ENCODE peak calls at places on chromosomes 2 and 18, in seven cellular contexts. B is transverse colon, N is A549, G is H1, W is ovary, E is upper lobe of left lung, P is sigmoid colon. K is an unnamed sample.

GRCh38 chr18:59354731-59355130 is 4.3 kb downstream of the LMAN1 start:
- DNase-seq in W (no peak), P (no peak), B (no peak), E (no peak), G (no peak), N (no peak), K (no peak)

GRCh38 chr2:41941831-41942230 is 106.0 kb upstream of the PKDCC start:
- DNase-seq in B (no peak), E (no peak), W (no peak), G (no peak), P (no peak), N (no peak), K (no peak)

GRCh38 chr2:174166261-174166660 is 82.1 kb downstream of the OLA1 start:
- DNase-seq in E (no peak), B (no peak), G (no peak), W (no peak), N (no peak), P (no peak), K (no peak)

GRCh38 chr18:64791211-64791610 is 642.3 kb upstream of the LINC00305 start:
- DNase-seq in B (no peak), G (no peak), N (no peak), P (no peak), W (no peak), E (no peak), K (no peak)

GRCh38 chr2:149017116-149017985 is 21.1 kb upstream of the LYPD6B start:
- DNase-seq in E (no peak), P (peak; percentile 82), N (peak; percentile 49), B (peak; percentile 83), G (peak; percentile 89), W (peak; percentile 73), K (peak; percentile 71)

GRCh38 chr18:30465131-30465530 is 577.4 kb downstream of the DSC3 start:
- DNase-seq in B (no peak), G (no peak), N (no peak), P (no peak), E (no peak), W (no peak), K (peak; percentile 6)

GRCh38 chr2:207257291-207258190 is 91.8 kb upstream of the KLF7 start:
- DNase-seq in E (no peak), W (no peak), P (no peak), N (no peak), B (no peak), G (no peak), K (no peak)

GRCh38 chr18:25592804-25593360 is 240.9 kb upstream of the ZNF521 start:
- DNase-seq in P (no peak), G (no peak), N (no peak), W (no peak), B (no peak), E (no peak), K (no peak)

GRCh38 chr18:48827321-48828200 is 123.2 kb downstream of the SMAD7 start:
- DNase-seq in G (peak; percentile 62), E (no peak), B (no peak), W (no peak), P (peak; percentile 61), N (no peak), K (no peak)

GRCh38 chr18:36828630-36829361 is at the start of the genes KIAA1328 and TPGS2:
- DNase-seq in N (peak; percentile 71), B (peak; percentile 87), W (peak; percentile 87), G (peak; percentile 90), E (peak; percentile 98), P (peak; percentile 90), K (peak; percentile 71)

DNA sequence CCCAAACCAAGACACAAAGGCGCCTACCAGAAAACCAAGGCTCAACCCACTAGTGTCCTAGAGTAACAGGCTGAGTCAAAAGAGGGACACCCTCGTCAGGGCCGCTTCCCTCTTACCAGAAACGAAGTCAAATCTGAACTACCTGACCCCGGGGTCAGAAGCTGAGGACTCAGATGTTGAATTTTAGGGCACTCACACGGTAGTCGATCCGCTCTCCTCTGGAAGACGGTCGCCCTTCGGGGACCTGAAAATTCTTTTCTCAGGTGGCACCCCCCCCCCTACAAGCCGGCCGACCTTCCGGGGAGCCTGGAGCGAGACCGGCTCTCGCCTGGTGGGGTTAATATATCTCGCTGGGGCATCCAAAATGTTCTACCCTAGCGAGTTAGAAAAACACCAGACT is 121.1 kb upstream of the KCNJ3 start:
- DNase-seq in P (no peak), G (no peak), E (peak; percentile 25), N (no peak), B (no peak), W (no peak), K (no peak)
- H3K4me1 ChIP-seq in P (no peaks in the 10 kb centered on the region), G (peaks cover 2% of the 10 kb centered on the region), E (no peaks in the 10 kb centered on the region), N (no peaks in the 10 kb centered on the region), B (no peaks in the 10 kb centered on the region), W (no peaks in the 10 kb centered on the region), K (no peaks in the 10 kb centered on the region)

DNA sequence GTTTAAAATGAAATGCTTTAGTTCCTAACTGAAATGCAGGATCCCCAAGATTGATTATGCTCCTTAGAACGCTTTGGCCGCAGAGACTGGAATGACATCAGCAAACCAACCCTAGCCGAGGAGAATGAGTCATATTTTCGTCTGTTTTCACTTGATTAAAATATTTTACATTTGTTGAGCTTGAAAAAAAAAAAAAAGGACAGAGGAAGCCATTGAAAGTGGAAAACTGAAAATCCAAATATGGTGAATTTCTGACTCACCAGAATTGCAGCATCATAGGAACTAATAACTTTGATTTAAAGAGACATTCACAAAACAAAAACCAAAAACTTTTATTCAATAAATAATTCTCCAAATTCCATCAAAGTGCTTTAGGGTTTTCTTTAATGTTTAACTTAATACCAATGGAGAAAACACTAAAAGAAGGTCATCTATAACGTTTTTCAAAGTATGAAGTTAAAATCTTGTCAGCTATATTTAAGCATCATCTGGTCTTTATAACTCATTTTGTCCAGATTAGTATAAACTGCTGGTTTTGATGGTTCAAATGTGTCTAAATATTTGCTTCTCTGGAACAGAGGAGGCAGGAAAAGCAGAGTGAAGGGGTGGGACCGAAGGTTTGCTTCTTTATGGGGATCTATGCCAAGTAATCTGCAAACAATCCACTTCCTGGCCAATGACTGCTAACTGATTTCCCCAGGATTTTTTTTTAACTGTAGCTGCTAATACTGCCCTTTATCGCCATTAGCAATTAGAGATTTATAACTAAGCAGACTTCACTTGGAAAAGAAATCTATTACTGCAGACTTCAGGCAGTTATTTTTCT is 30.9 kb upstream of the COL5A2 start:
- DNase-seq in G (no peak), B (peak; percentile 33), N (peak; percentile 41), E (no peak), W (peak; percentile 75), P (peak; percentile 88), K (peak; percentile 24)
- TF ChIP-seq EP300 in G (no peak), B (no peak), N (peak; percentile 46), E (no peak), W (no peak), P (no peak), K (peak; percentile 52)

GRCh38 chr2:89797320-89798038 is 1106.0 kb downstream of the RPIA start:
- DNase-seq in W (no peak), G (no peak), E (no peak), P (no peak), N (no peak), B (no peak), K (no peak)
- H3K9me3 ChIP-seq in W (no peaks in the 10 kb centered on the region), G (peaks cover 98% of the 10 kb centered on the region), E (peaks cover 56% of the 10 kb centered on the region), P (peaks cover 19% of the 10 kb centered on the region), N (peaks cover 12% of the 10 kb centered on the region), B (peaks cover 5% of the 10 kb centered on the region), K (peaks cover 57% of the 10 kb centered on the region)

DNA sequence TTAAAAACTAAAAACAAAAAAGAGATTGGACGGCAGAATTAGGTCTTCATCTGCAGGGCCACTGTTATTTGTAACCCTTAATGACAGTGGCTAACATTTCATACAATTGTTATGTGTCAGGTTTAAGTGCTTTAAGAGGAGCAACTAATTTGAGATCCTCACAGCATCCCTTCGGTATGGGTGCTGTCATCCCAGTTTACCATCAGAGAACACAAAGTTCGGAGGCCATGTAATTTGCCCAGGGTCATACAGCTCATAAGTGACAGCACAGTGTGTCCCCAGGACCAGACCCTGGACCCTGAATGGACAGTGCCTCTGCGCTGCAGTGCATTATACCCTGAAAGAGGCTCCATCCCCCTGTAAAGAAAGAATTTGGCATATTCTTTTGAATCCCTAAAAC is 114.7 kb downstream of the FEZ2 start:
- DNase-seq in P (no peak), N (no peak), E (no peak), B (no peak), W (no peak), G (no peak), K (no peak)
- H3K4me1 ChIP-seq in P (peaks cover 91% of the 10 kb centered on the region), N (peaks cover 99% of the 10 kb centered on the region), E (peaks cover 25% of the 10 kb centered on the region), B (peaks cover 11% of the 10 kb centered on the region), W (peaks cover 10% of the 10 kb centered on the region), G (peaks cover 3% of the 10 kb centered on the region), K (no peaks in the 10 kb centered on the region)

DNA sequence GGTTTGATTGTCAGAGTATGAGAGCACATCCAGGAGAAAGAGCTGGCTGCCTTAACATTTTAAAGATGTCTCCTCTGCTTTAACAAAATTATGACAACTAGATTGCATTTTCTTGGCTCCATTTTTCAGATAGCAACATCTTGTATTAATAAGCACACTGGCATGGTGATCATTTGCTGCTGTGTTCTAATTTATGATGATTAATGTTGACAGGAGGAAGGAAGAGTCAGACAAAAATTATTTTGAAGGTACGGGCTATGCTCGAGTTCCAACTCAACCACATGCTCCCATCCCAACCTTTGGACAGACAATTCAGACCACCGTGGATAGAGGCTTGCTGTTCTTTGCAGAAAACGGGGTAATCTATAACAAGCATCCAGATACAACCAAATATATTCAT is 98.2 kb upstream of the TTC39C start:
- DNase-seq in N (no peak), W (no peak), G (no peak), B (no peak), P (no peak), E (no peak), K (no peak)
- TF ChIP-seq EP300 in N (no peak), W (no peak), G (no peak), B (no peak), P (no peak), E (no peak), K (no peak)

DNA sequence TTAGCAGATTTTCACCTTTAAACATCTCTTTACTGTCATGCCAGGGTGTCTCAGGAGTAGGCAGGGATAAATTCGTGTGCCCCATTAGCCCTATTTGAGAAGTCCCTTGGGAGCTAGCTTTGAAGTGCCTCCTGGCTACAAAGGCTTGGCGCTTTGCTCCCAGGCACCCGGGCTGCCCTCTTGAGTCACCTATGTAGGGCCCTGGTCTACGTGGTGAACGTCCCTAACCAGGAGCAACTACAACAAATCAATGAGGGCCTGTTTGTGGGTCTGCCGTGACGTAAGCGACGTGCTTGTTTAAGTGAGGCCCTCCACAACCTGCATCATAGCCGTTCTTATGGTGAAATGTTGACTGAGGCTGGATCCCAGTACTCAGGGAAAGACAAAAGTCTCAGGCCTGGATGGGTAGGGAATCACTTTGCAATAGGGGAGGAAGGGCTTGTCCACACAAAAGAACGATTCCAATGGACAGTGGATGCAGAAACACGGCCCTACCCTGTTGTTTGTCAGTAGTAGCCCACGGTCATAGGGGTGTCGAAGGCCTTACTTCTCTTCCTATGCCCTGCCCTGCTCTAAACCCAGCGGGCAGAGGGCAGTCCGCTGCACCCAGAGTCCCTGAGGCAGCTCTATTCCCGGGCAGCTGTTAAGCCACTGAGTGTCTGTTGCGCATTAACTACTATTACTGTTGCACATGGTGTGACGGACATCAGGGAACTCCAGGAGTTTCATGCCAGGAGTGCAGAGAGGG is 93.9 kb downstream of the INHBB start:
- DNase-seq in B (no peak), P (no peak), N (no peak), G (no peak), W (no peak), E (no peak), K (no peak)
- H3K9me3 ChIP-seq in B (no peaks in the 10 kb centered on the region), P (no peaks in the 10 kb centered on the region), N (no peaks in the 10 kb centered on the region), G (no peaks in the 10 kb centered on the region), W (no peaks in the 10 kb centered on the region), E (no peaks in the 10 kb centered on the region), K (no peaks in the 10 kb centered on the region)

K was measured in tibial nerve.